ENCODE peak calls at places on chromosomes 7 and 10, in nine cellular contexts. Y is astrocyte of the hippocampus; V is pancreas; B is ovary; F is CD8-positive, alpha-beta T cell; Q is AG09309; W is glutamatergic neuron; U is NCI-H2081; E is activated CD4-positive, CD25-positive, alpha-beta regulatory T cell treated with anti-CD3 and anti-CD28 coated beads, Interleukin-2, amount 50 U/mL, for 16 hours. H is an unnamed sample.

GRCh38 chr10:77070892-77071595 is 566.6 kb downstream of the KCNMA1 start:
- DNase-seq in B (no peak), Y (no peak), U (no peak), V (no peak), F (no peak), Q (no peak), W (no peak), E (no peak), H (no peak)

GRCh38 chr10:78959217-78959616 is 109.5 kb upstream of the ZMIZ1 start:
- DNase-seq in E (no peak), B (no peak), W (no peak), Q (no peak), Y (no peak), F (no peak), V (peak), U (no peak), H (no peak)

GRCh38 chr10:14039968-14040668 is 290.6 kb downstream of the FRMD4A start:
- DNase-seq in W (no peak), V (no peak), Y (peak), U (no peak), Q (peak), B (no peak), E (no peak), F (no peak), H (no peak)

GRCh38 chr10:79149662-79150443 is 81.1 kb downstream of the ZMIZ1 start:
- DNase-seq in W (no peak), V (peak), U (no peak), B (peak), F (no peak), E (no peak), Y (no peak), Q (no peak), H (peak)

GRCh38 chr10:784377-784758 is 94.9 kb upstream of the DIP2C start:
- DNase-seq in F (no peak), W (peak), Q (no peak), E (no peak), Y (no peak), U (peak), B (no peak), V (peak), H (no peak)

GRCh38 chr10:58367049-58367448 is 18.2 kb upstream of the TFAM start:
- DNase-seq in Q (no peak), U (no peak), Y (no peak), B (no peak), E (no peak), W (no peak), V (no peak), F (no peak), H (no peak)

GRCh38 chr10:93757136-93757535 is 600 bp upstream of the LGI1 start:
- DNase-seq in Q (no peak), V (no peak), W (peak), Y (peak), B (no peak), E (no peak), F (no peak), U (no peak), H (no peak)

GRCh38 chr7:158329686-158330085 is 257.9 kb downstream of the PTPRN2 start:
- DNase-seq in Q (no peak), Y (no peak), B (peak), V (no peak), E (no peak), W (no peak), F (no peak), U (no peak), H (no peak)

GRCh38 chr10:12699258-12699700 is 302.2 kb downstream of the CCDC3 start:
- DNase-seq in W (no peak), E (no peak), Y (peak), U (no peak), V (no peak), Q (no peak), F (no peak), B (no peak), H (no peak)

H was measured in DMS153.